ENCODE peak calls at places on chromosomes 1 and 21, in seven cellular contexts. R is HCT116, Q is heart right ventricle, I is kidney epithelial cell, B is cardiac muscle cell, F is adrenal gland, H is IMR-90. W is an unnamed sample.
A peak's percentile ranks its signal among the peaks of the same experiment; 100 is the strongest.

GRCh38 chr1:211126622-211127021 is 7.3 kb downstream of the KCNH1 start:
- DNase-seq in H (peak; percentile 23), F (no peak), Q (no peak), I (no peak), B (no peak), R (no peak), W (no peak)

GRCh38 chr1:29259802-29260441 is 23.6 kb downstream of the PTPRU start:
- DNase-seq in H (no peak), Q (peak; percentile 30), R (no peak), I (no peak), F (peak; percentile 70), B (peak; percentile 76), W (peak; percentile 39)

GRCh38 chr1:77047978-77048614 is 171.1 kb downstream of the PIGK start:
- DNase-seq in R (no peak), H (no peak), Q (no peak), F (no peak), I (no peak), B (no peak), W (no peak)

GRCh38 chr1:173917635-173918493 is 737 bp upstream of the SERPINC1 start:
- DNase-seq in I (no peak), H (no peak), F (no peak), B (no peak), R (no peak), Q (no peak), W (no peak)

GRCh38 chr1:181077576-181078242 is 10.8 kb upstream of the IER5 start:
- DNase-seq in B (peak; percentile 53), H (peak; percentile 61), F (no peak), I (no peak), R (no peak), Q (no peak), W (no peak)

GRCh38 chr21:45228171-45228641 is 59.5 kb downstream of the POFUT2 start:
- DNase-seq in R (peak; percentile 46), H (peak; percentile 99), F (peak; percentile 73), Q (no peak), I (peak; percentile 89), B (peak; percentile 14), W (peak; percentile 62)

GRCh38 chr1:3712573-3713535 is 39.4 kb upstream of the CCDC27 start:
- DNase-seq in F (peak; percentile 84), B (peak; percentile 61), R (no peak), Q (peak; percentile 60), H (no peak), I (no peak), W (no peak)

GRCh38 chr1:1967879-1968278 is 35.7 kb downstream of the CFAP74 start:
- DNase-seq in F (no peak), R (no peak), Q (no peak), B (no peak), H (no peak), I (no peak), W (no peak)

GRCh38 chr1:110004583-110004982 is 20.0 kb downstream of the AHCYL1 start:
- DNase-seq in B (no peak), Q (no peak), I (no peak), R (no peak), F (no peak), H (no peak), W (no peak)

GRCh38 chr21:25039461-25040380 is 567.6 kb downstream of the MRPL39 start:
- DNase-seq in H (peak; percentile 5), B (peak; percentile 27), R (no peak), F (peak; percentile 2), I (no peak), Q (no peak), W (no peak)

GRCh38 chr1:162218975-162219374 is 149.5 kb downstream of the NOS1AP start:
- DNase-seq in Q (no peak), H (no peak), B (peak; percentile 55), F (no peak), R (no peak), I (no peak), W (no peak)

GRCh38 chr1:93613895-93614294 is 67.7 kb downstream of the BCAR3 start:
- DNase-seq in B (peak; percentile 7), Q (peak; percentile 38), H (peak; percentile 65), I (no peak), F (peak; percentile 70), R (no peak), W (no peak)

GRCh38 chr1:167412920-167413319 is 105.4 kb downstream of the CD247 start:
- DNase-seq in Q (no peak), H (no peak), R (no peak), F (peak; percentile 77), I (no peak), B (no peak), W (no peak)

GRCh38 chr21:29558331-29558730 is 259.6 kb downstream of the BACH1 start:
- DNase-seq in R (no peak), F (no peak), B (no peak), Q (no peak), I (no peak), H (no peak), W (no peak)

GRCh38 chr1:117735045-117735992 is 129.5 kb downstream of the TENT5C start:
- DNase-seq in Q (peak; percentile 35), R (no peak), I (peak; percentile 19), F (peak; percentile 53), B (peak; percentile 59), H (peak; percentile 61), W (no peak)

GRCh38 chr21:34642211-34643075 is 26.4 kb upstream of the CLIC6 start:
- DNase-seq in B (no peak), H (peak; percentile 18), Q (no peak), F (no peak), I (no peak), R (no peak), W (no peak)

GRCh38 chr21:29181799-29182470 is 51.5 kb downstream of the MAP3K7CL start:
- DNase-seq in I (peak; percentile 64), H (peak; percentile 95), Q (no peak), B (peak; percentile 23), F (peak; percentile 84), R (peak; percentile 36), W (peak; percentile 67)

GRCh38 chr1:247857069-247857985 is at the start of gene TRIM58:
- DNase-seq in F (no peak), B (peak; percentile 81), I (no peak), R (no peak), H (no peak), Q (no peak), W (no peak)

GRCh38 chr1:27345272-27345671 is 3.5 kb downstream of the SYTL1 start:
- DNase-seq in F (no peak), Q (no peak), R (no peak), B (no peak), H (no peak), I (no peak), W (no peak)

GRCh38 chr21:45015469-45015860 is 58.9 kb upstream of the ADARB1 start:
- DNase-seq in I (no peak), R (no peak), H (no peak), Q (no peak), F (no peak), B (no peak), W (no peak)

GRCh38 chr1:217136895-217137205 is 413.6 kb upstream of the ESRRG start:
- DNase-seq in F (no peak), H (no peak), Q (no peak), I (no peak), B (no peak), R (no peak), W (no peak)

GRCh38 chr1:217133958-217134856 is 411.0 kb upstream of the ESRRG start:
- DNase-seq in I (no peak), Q (no peak), F (no peak), H (peak; percentile 21), R (no peak), B (peak; percentile 68), W (no peak)

GRCh38 chr1:217135987-217136894 is 413.0 kb upstream of the ESRRG start:
- DNase-seq in R (no peak), Q (no peak), H (no peak), I (no peak), F (no peak), B (peak; percentile 26), W (no peak)

GRCh38 chr1:217134857-217135568 is 411.8 kb upstream of the ESRRG start:
- DNase-seq in B (peak; percentile 62), F (no peak), H (peak; percentile 4), R (no peak), Q (no peak), I (no peak), W (no peak)

GRCh38 chr1:217135569-217135915 is 412.3 kb upstream of the ESRRG start:
- DNase-seq in F (no peak), B (peak; percentile 74), I (no peak), H (peak; percentile 5), Q (no peak), R (no peak), W (no peak)
- H3K4me3 ChIP-seq in F (no peak overlapping the region), B (peak overlapping the region; percentile 46), I (peak overlapping the region; percentile 46), H (peak overlapping the region; percentile 75), Q (peak overlapping the region; percentile 36), R (no peak overlapping the region), W (peak overlapping the region; percentile 50)

GRCh38 chr1:7533006-7533405 is 238.1 kb upstream of the VAMP3 start:
- DNase-seq in H (no peak), F (no peak), I (no peak), Q (no peak), B (no peak), R (no peak), W (no peak)
- TF ChIP-seq CTCF in H (no peak), F (no peak), I (no peak), Q (no peak), B (no peak), R (no peak), W (no peak)

DNA sequence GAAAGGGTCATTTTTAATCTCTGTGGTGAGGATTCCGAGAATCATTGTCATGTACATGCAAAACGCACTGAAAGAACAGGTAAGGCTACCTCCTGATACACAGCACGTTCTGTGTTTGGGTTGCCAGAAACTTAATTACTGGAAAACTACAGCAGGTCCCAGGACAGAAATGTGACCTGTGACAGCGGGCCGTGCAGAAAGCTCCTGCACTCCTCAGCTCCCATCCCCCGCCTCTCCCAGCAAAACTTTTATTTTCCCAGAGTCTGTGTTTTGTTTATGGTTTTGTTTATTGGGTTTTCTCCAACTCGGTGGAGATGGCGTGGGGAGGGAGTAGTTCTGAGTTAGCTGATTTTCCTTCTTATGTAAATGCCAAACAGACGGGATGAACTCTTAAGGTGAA is 44.7 kb downstream of the SLC44A3 start:
- DNase-seq in F (peak; percentile 51), H (peak; percentile 39), Q (peak; percentile 45), I (no peak), R (no peak), B (peak; percentile 36), W (no peak)
- H3K4me3 ChIP-seq in F (no peak overlapping the region), H (no peak overlapping the region), Q (no peak overlapping the region), I (no peak overlapping the region), R (peak overlapping the region; percentile 46), B (no peak overlapping the region), W (no peak overlapping the region)

DNA sequence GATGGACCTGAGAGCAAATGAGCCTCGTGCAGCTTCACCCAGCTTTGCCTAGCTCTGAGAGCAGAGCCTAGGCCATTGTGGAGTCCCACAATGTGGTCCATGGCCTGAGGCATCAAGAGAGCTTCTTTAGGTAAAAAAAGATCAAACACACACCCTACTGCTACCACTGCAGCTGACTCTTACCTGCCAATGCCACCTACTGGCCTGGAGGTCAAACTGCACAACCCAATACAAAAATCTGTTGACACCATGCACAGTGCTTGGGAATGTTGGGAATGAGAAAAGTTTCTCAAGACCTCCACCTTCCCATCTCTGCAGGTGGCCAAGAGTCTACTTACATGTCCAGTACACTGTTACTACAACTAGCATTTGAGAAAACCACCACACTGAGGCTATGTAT is 60.6 kb downstream of the UCHL5 start:
- DNase-seq in F (no peak), B (no peak), H (no peak), I (no peak), Q (no peak), R (no peak), W (no peak)
- TF ChIP-seq CTCF in F (no peak), B (peak; percentile 18), H (peak; percentile 5), I (peak; percentile 20), Q (peak; percentile 46), R (peak; percentile 71), W (no peak)

W was measured in retinal pigment epithelial cell.